ENCODE peak calls at places on chromosomes 16 and 17, in ten cellular contexts. T is breast epithelium, F is fibroblast of villous mesenchyme, C is tibial nerve, O is colonic mucosa, S is ascending aorta, W is left ventricle myocardium inferior, V is fibroblast of lung, H is fibroblast of pulmonary artery, X is cardiac muscle cell. R is an unnamed sample.

GRCh38 chr17:18167421-18167820 is 16.2 kb upstream of the ALKBH5 start:
- DNase-seq in F (no peak), V (no peak), H (no peak), X (no peak), T (no peak), O (no peak), C (no peak), S (no peak), W (no peak), R (no peak)

GRCh38 chr16:70751593-70751992 is 49.4 kb downstream of the VAC14 start:
- DNase-seq in T (no peak), X (no peak), H (no peak), O (no peak), V (no peak), S (no peak), C (no peak), W (no peak), F (no peak), R (no peak)

GRCh38 chr17:41678907-41679739 is 9.6 kb upstream of the EIF1 start:
- DNase-seq in S (no peak), F (peak; percentile 53), T (no peak), H (peak; percentile 60), W (no peak), V (peak; percentile 41), O (peak; percentile 53), X (peak; percentile 66), C (no peak), R (peak; percentile 37)

GRCh38 chr17:20095366-20096080 is 86.4 kb downstream of the SPECC1 start:
- DNase-seq in S (no peak), C (peak; percentile 62), V (peak; percentile 34), H (peak; percentile 42), X (peak; percentile 56), O (no peak), W (peak; percentile 79), F (peak; percentile 33), T (peak; percentile 44), R (peak; percentile 14)

GRCh38 chr17:39950871-39951348 is 11.9 kb upstream of the GSDMA start:
- DNase-seq in S (no peak), V (peak; percentile 12), X (peak; percentile 42), C (no peak), W (peak; percentile 44), T (no peak), F (peak; percentile 32), H (peak; percentile 11), O (no peak), R (no peak)

GRCh38 chr17:30095507-30096244 is 20.9 kb upstream of the NSRP1 start:
- DNase-seq in O (no peak), W (no peak), V (peak; percentile 79), H (peak; percentile 85), F (peak; percentile 72), S (no peak), X (peak; percentile 84), C (no peak), T (no peak), R (no peak)

GRCh38 chr16:90019201-90019542 is at the start of gene DBNDD1:
- DNase-seq in O (no peak), S (no peak), F (no peak), W (no peak), X (no peak), V (no peak), H (no peak), T (no peak), C (no peak), R (no peak)

GRCh38 chr16:51148674-51149228 is 2.3 kb downstream of the SALL1 start:
- DNase-seq in T (no peak), C (no peak), O (no peak), X (peak; percentile 41), W (no peak), F (peak; percentile 74), V (no peak), S (no peak), H (peak; percentile 40), R (no peak)

GRCh38 chr17:78885956-78886355 is 17.0 kb downstream of the CEP295NL start:
- DNase-seq in W (no peak), C (no peak), S (no peak), H (no peak), V (no peak), O (no peak), T (no peak), F (no peak), X (no peak), R (no peak)

GRCh38 chr17:17494499-17495447 is 1.4 kb downstream of the RASD1 start:
- DNase-seq in V (peak; percentile 39), F (peak; percentile 50), H (peak; percentile 45), X (peak; percentile 52), C (no peak), S (no peak), W (peak; percentile 51), T (peak; percentile 40), O (peak; percentile 40), R (no peak)

GRCh38 chr17:17493249-17493985 is 2.8 kb downstream of the RASD1 start:
- DNase-seq in C (no peak), H (no peak), W (peak; percentile 45), S (no peak), V (no peak), X (no peak), O (peak; percentile 60), T (no peak), F (peak; percentile 19), R (no peak)

GRCh38 chr17:1486802-1487695 is 5.4 kb downstream of the MYO1C start:
- DNase-seq in H (peak; percentile 44), X (peak; percentile 48), C (peak; percentile 72), T (peak; percentile 85), V (peak; percentile 34), W (peak; percentile 78), F (peak; percentile 79), O (peak; percentile 95), S (peak; percentile 56), R (no peak)

GRCh38 chr17:12632785-12633184 is 32.9 kb upstream of the MYOCD start:
- DNase-seq in V (no peak), F (no peak), H (no peak), W (no peak), X (no peak), T (no peak), O (no peak), C (no peak), S (no peak), R (no peak)

GRCh38 chr17:34728771-34729310 is 149.5 kb downstream of the TMEM132E start:
- DNase-seq in W (no peak), C (no peak), H (no peak), V (no peak), O (no peak), F (no peak), S (no peak), X (no peak), T (no peak), R (no peak)
- TF ChIP-seq CTCF in W (no peak), C (no peak), H (no peak), V (no peak), O (no peak), F (no peak), S (no peak), X (no peak), T (no peak), R (no peak)

GRCh38 chr17:58326609-58327341 is 1.8 kb downstream of the TSPOAP1 start:
- DNase-seq in F (no peak), T (no peak), V (no peak), S (no peak), C (no peak), X (no peak), O (no peak), W (no peak), H (no peak), R (no peak)

GRCh38 chr17:58325976-58326468 is 2.6 kb downstream of the TSPOAP1 start:
- DNase-seq in O (no peak), T (no peak), W (no peak), X (no peak), V (no peak), F (no peak), C (no peak), H (no peak), S (no peak), R (no peak)

GRCh38 chr17:58324409-58325288 is 3.9 kb downstream of the TSPOAP1 start:
- DNase-seq in X (peak; percentile 66), O (no peak), V (no peak), C (no peak), H (no peak), S (no peak), W (no peak), T (no peak), F (peak; percentile 10), R (no peak)

GRCh38 chr17:58323420-58324408 is 4.9 kb downstream of the TSPOAP1 start:
- DNase-seq in H (no peak), T (no peak), S (no peak), X (no peak), V (no peak), F (no peak), C (no peak), W (no peak), O (no peak), R (no peak)

DNA sequence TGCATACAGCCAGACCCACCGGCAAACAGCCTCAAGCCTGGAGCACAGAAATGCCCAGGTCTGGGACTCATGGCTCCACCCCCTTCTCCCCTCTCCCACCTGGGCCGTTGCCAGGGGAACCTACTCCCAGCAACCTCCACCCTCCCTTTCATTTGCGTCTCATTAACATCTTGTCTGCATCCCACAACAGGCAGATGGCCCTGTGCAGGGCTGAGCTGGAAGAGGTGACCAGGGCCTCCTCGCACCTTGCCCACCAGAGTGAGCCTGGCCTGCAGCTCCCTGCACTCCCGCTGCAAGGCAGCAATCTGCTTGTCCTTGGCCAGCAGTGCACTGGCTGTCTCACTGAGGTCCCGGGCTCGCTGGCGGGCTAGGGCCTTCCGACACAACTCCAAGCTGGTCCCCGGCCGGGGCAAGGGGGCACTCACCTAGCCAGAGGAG is 3.3 kb downstream of the TSPOAP1 start:
- DNase-seq in H (no peak), V (no peak), O (no peak), S (no peak), T (no peak), C (no peak), F (no peak), X (no peak), W (no peak), R (no peak)
- H3K4me3 ChIP-seq in H (no peak overlapping the region), V (no peak overlapping the region), O (no peak overlapping the region), S (no peak overlapping the region), T (peak overlapping the region; percentile 76), C (peak overlapping the region; percentile 68), F (no peak overlapping the region), X (no peak overlapping the region), W (peak overlapping the region; percentile 74), R (no peak overlapping the region)

GRCh38 chr16:19210175-19210924 is 42.3 kb downstream of the SYT17 start:
- DNase-seq in T (no peak), S (no peak), O (no peak), H (no peak), F (peak; percentile 12), C (no peak), X (no peak), W (no peak), V (peak; percentile 77), R (no peak)
- TF ChIP-seq CTCF in T (no peak), S (no peak), O (no peak), H (no peak), F (no peak), C (no peak), X (no peak), W (no peak), V (no peak), R (no peak)

DNA sequence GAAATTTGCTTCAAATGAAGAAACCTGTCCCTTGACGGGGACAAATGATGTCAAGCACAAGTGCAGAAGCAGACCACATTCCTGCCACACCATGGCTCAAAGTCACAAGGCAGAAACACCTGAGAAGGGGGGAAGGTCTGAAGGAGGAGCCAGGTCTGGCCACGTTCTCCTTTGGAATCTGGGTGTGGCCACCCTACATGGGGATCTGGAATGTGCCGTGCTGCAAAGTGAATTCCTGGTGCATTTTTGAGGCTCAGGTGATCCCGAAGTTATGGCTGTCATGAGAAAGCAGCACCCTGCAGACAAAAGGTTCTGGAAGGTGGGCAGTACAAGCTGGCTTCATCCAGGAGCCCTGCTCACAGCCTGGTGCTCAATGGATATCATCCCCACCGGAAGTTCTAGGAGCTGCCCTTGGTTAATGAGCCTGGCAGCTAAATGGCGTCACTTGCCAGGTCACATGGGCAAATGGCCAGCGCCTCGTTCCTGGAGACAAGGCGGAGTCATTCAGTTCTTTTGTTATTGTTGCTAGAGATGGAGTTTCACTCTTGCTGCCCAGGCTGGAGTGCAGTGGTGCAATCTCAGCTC is 20.1 kb upstream of the ADCY9 start:
- DNase-seq in S (no peak), X (no peak), T (peak; percentile 88), H (no peak), V (no peak), F (no peak), O (peak; percentile 70), W (no peak), C (no peak), R (no peak)
- H3K4me3 ChIP-seq in S (no peak overlapping the region), X (no peak overlapping the region), T (no peak overlapping the region), H (no peak overlapping the region), V (no peak overlapping the region), F (no peak overlapping the region), O (no peak overlapping the region), W (no peak overlapping the region), C (no peak overlapping the region), R (no peak overlapping the region)